ENCODE peak calls at places on chromosomes 2 and 18, in seven cellular contexts. M is activated naive CD8-positive, alpha-beta T cell treated with anti-CD3 and anti-CD28 coated beads, Interleukin-2, amount 50 U/mL, for 24 hours; R is Ammon's horn; L is dorsolateral prefrontal cortex; B is Right ventricle myocardium superior; S is activated CD4-positive, alpha-beta T cell treated with anti-CD3 and anti-CD28 coated beads for 48 hours; Z is heart right ventricle. X is an unnamed sample.

GRCh38 chr18:42131044-42131939 is 176.3 kb downstream of the PIK3C3 start:
- DNase-seq in M (no peak), R (no peak), L (no peak), B (no peak), S (no peak), Z (no peak), X (no peak)

GRCh38 chr18:45567123-45567522 is 48.2 kb upstream of the SLC14A2 start:
- DNase-seq in M (no peak), R (no peak), L (no peak), B (peak; percentile 57), S (no peak), Z (no peak), X (no peak)

GRCh38 chr18:13291299-13291698 is 72.7 kb downstream of the LDLRAD4 start:
- DNase-seq in M (no peak), R (no peak), L (no peak), B (no peak), S (no peak), Z (no peak), X (no peak)

GRCh38 chr2:172467382-172467781 is 40.0 kb downstream of the ITGA6 start:
- DNase-seq in M (no peak), R (no peak), L (no peak), B (no peak), S (no peak), Z (no peak), X (no peak)

GRCh38 chr2:203534486-203535077 is 519 bp downstream of the RAPH1 start:
- DNase-seq in M (peak; percentile 51), R (peak; percentile 11), L (no peak), B (peak; percentile 65), S (peak; percentile 39), Z (no peak), X (no peak)

GRCh38 chr2:217903859-217904613 is 98.8 kb downstream of the TNS1 start:
- DNase-seq in M (no peak), R (peak; percentile 83), L (peak; percentile 60), B (peak; percentile 90), S (no peak), Z (peak; percentile 86), X (peak; percentile 90)

GRCh38 chr18:11154983-11155759 is 5.8 kb upstream of the PIEZO2 start:
- DNase-seq in M (no peak), R (no peak), L (no peak), B (no peak), S (no peak), Z (no peak), X (no peak)

GRCh38 chr18:3816601-3817363 is 366.8 kb downstream of the TGIF1 start:
- DNase-seq in M (no peak), R (no peak), L (no peak), B (no peak), S (no peak), Z (no peak), X (no peak)

GRCh38 chr2:160224060-160224459 is 24.0 kb upstream of the ITGB6 start:
- DNase-seq in M (peak; percentile 20), R (no peak), L (no peak), B (no peak), S (peak; percentile 32), Z (no peak), X (no peak)

X was measured in Right ventricle myocardium inferior.